ENCODE peak calls at places on chromosomes 11 and 22, in eight cellular contexts. J is IMR-90, D is HCT116, H is transverse colon, N is AG04450, Q is upper lobe of right lung, Z is PC-9, O is SK-N-SH. V is an unnamed sample. For H3K27me3, the result is how much of the 10 kb centered on the place peaks cover.

GRCh38 chr11:62427630-62428233 is 8.9 kb downstream of the SCGB1A1 start:
- DNase-seq in J (peak), D (no peak), H (no peak), N (no peak), Q (no peak), Z (peak), O (peak), V (no peak)

GRCh38 chr22:46830001-46830715 is 67.7 kb downstream of the TBC1D22A start:
- DNase-seq in J (peak), D (no peak), H (peak), N (no peak), Q (peak), Z (no peak), O (peak), V (peak)

GRCh38 chr11:35163209-35163608 is 24.2 kb downstream of the CD44 start:
- DNase-seq in J (no peak), D (no peak), H (no peak), N (no peak), Q (no peak), Z (peak), O (no peak), V (no peak)

GRCh38 chr11:93169950-93170561 is 27.7 kb downstream of the SLC36A4 start:
- DNase-seq in J (peak), D (peak), H (no peak), N (peak), Q (no peak), Z (no peak), O (peak), V (no peak)

GRCh38 chr11:120571476-120571875 is 59.9 kb downstream of the GRIK4 start:
- DNase-seq in J (no peak), D (no peak), H (no peak), N (no peak), Q (no peak), Z (no peak), O (no peak), V (no peak)

GRCh38 chr22:34324763-34325162 is 404.5 kb upstream of the LARGE1 start:
- DNase-seq in J (no peak), D (no peak), H (no peak), N (no peak), Q (no peak), Z (no peak), O (no peak), V (no peak)

GRCh38 chr11:32334822-32335221 is 100.5 kb downstream of the WT1 start:
- DNase-seq in J (no peak), D (peak), H (peak), N (no peak), Q (no peak), Z (no peak), O (no peak), V (no peak)

GRCh38 chr22:23376256-23376655 is 195.9 kb downstream of the BCR start:
- DNase-seq in J (no peak), D (peak), H (peak), N (no peak), Q (no peak), Z (no peak), O (no peak), V (no peak)

GRCh38 chr11:45847908-45848316 is 637 bp downstream of the CRY2 start:
- DNase-seq in J (peak), D (no peak), H (peak), N (no peak), Q (peak), Z (peak), O (peak), V (peak)

GRCh38 chr11:9313648-9314290 is 624 bp downstream of the TMEM41B start:
- DNase-seq in J (peak), D (no peak), H (peak), N (no peak), Q (no peak), Z (no peak), O (no peak), V (no peak)

GRCh38 chr11:106369224-106369623 is 291.8 kb downstream of the AASDHPPT start:
- DNase-seq in J (peak), D (no peak), H (no peak), N (no peak), Q (no peak), Z (no peak), O (no peak), V (no peak)

GRCh38 chr11:12499071-12499470 is 121.7 kb downstream of the PARVA start:
- DNase-seq in J (no peak), D (no peak), H (no peak), N (no peak), Q (no peak), Z (no peak), O (no peak), V (no peak)

GRCh38 chr11:61090092-61090491 is 12.2 kb upstream of the CD5 start:
- DNase-seq in J (no peak), D (no peak), H (no peak), N (no peak), Q (no peak), Z (no peak), O (no peak), V (no peak)

GRCh38 chr11:94544832-94545640 is 1.3 kb downstream of the FUT4 start:
- DNase-seq in J (no peak), D (no peak), H (peak), N (no peak), Q (peak), Z (no peak), O (no peak), V (peak)

GRCh38 chr11:130622126-130622525 is 173.7 kb downstream of the ADAMTS15 start:
- DNase-seq in J (no peak), D (no peak), H (no peak), N (no peak), Q (no peak), Z (peak), O (no peak), V (no peak)

GRCh38 chr11:35746356-35747153 is 84.0 kb downstream of the TRIM44 start:
- DNase-seq in J (peak), D (no peak), H (no peak), N (no peak), Q (no peak), Z (no peak), O (no peak), V (no peak)

GRCh38 chr22:46748948-46749681 is 11.1 kb upstream of the CERK start:
- DNase-seq in J (peak), D (no peak), H (no peak), N (no peak), Q (peak), Z (peak), O (no peak), V (no peak)

GRCh38 chr11:73414977-73415492 is 38.8 kb downstream of the RELT start:
- DNase-seq in J (peak), D (no peak), H (no peak), N (no peak), Q (no peak), Z (no peak), O (no peak), V (no peak)

GRCh38 chr11:57513911-57514537 is 1.5 kb downstream of the SLC43A1 start:
- DNase-seq in J (peak), D (no peak), H (peak), N (no peak), Q (peak), Z (no peak), O (peak), V (peak)

GRCh38 chr11:66314561-66315497 is 2.0 kb downstream of the CD248 start:
- DNase-seq in J (no peak), D (no peak), H (no peak), N (no peak), Q (peak), Z (no peak), O (no peak), V (no peak)

GRCh38 chr11:84865257-84865656 is 761.9 kb downstream of the DLG2 start:
- DNase-seq in J (no peak), D (no peak), H (no peak), N (no peak), Q (no peak), Z (peak), O (no peak), V (no peak)

GRCh38 chr22:26161746-26162145 is 7.5 kb upstream of the SEZ6L start:
- DNase-seq in J (no peak), D (no peak), H (no peak), N (no peak), Q (no peak), Z (no peak), O (no peak), V (no peak)

GRCh38 chr11:135002236-135002635 is 590.2 kb upstream of the B3GAT1 start:
- DNase-seq in J (no peak), D (no peak), H (no peak), N (no peak), Q (no peak), Z (no peak), O (no peak), V (no peak)

GRCh38 chr11:68099474-68100405 is 21.4 kb downstream of the CHKA start:
- DNase-seq in J (no peak), D (no peak), H (peak), N (no peak), Q (peak), Z (no peak), O (peak), V (no peak)

GRCh38 chr11:19194620-19195308 is 7.0 kb downstream of the CSRP3 start:
- DNase-seq in J (no peak), D (no peak), H (no peak), N (no peak), Q (no peak), Z (no peak), O (no peak), V (no peak)

GRCh38 chr22:28976588-28976987 is 85.0 kb downstream of the C22orf31 start:
- DNase-seq in J (peak), D (peak), H (no peak), N (peak), Q (no peak), Z (peak), O (no peak), V (no peak)

GRCh38 chr11:43649501-43649900 is 31.0 kb upstream of the HSD17B12 start:
- DNase-seq in J (no peak), D (no peak), H (no peak), N (no peak), Q (no peak), Z (no peak), O (no peak), V (no peak)
- TF ChIP-seq CTCF in J (no peak), D (no peak), H (no peak), N (no peak), Q (no peak), Z (no peak), O (no peak), V (no peak)

DNA sequence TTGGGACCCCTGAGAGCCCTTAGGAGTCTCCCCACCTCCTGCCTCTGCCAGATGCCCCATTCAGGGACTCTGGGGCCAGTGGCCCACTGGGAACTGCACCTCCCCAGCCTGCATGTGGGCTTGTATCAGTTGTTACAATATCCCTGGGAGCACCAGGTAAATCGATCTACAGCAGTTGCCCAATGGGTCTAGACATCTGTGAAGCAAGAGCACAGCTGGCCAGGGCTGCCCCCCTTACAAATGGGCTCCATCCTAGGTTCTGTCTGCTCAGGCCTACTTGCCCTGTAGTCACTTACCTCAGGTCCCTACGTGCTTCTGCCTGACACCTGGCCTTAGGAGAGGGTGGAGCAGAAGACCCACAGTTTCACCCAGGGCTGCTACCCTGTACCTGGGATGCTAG is 62.7 kb downstream of the HIRA start:
- DNase-seq in J (no peak), D (no peak), H (no peak), N (no peak), Q (peak), Z (no peak), O (no peak), V (no peak)
- H3K27ac ChIP-seq in J (no peak), D (no peak), H (no peak), N (no peak), Q (no peak), Z (no peak), O (no peak), V (no peak)

DNA sequence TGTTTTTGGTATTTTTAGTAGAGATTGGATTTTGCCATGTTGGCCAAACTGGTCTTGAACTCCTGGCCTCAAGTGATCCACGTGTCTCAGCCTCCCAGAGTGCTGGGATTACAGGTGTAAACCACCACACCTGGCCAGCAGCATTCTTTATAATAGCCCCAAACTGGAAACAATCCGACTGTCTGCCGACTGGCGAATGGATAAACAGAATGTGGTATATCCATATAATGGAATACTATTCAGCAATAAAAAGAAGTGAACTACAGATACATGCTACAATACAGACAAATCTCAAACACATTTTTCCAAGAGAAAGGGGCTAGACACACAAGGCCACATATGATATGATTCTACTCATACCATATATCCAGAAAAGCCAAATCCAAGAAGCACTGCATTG is 151.3 kb downstream of the ST3GAL4 start:
- DNase-seq in J (no peak), D (no peak), H (no peak), N (no peak), Q (peak), Z (no peak), O (no peak), V (no peak)
- H3K27me3 ChIP-seq in J (under half), D (under half), H (under half), N (under half), Q (under half), Z (half or more), O (under half), V (under half)

GRCh38 chr11:40295466-40295865 is 1164.0 kb downstream of the LRRC4C start:
- DNase-seq in J (no peak), D (no peak), H (no peak), N (no peak), Q (no peak), Z (no peak), O (no peak), V (no peak)

GRCh38 chr11:40294343-40294723 is 1165.1 kb downstream of the LRRC4C start:
- DNase-seq in J (no peak), D (no peak), H (no peak), N (no peak), Q (no peak), Z (no peak), O (no peak), V (no peak)

GRCh38 chr11:40292636-40293585 is 1166.5 kb downstream of the LRRC4C start:
- DNase-seq in J (no peak), D (no peak), H (no peak), N (no peak), Q (no peak), Z (no peak), O (peak), V (peak)

GRCh38 chr11:40291304-40292100 is 1168.0 kb downstream of the LRRC4C start:
- DNase-seq in J (no peak), D (no peak), H (no peak), N (no peak), Q (no peak), Z (no peak), O (no peak), V (no peak)

DNA sequence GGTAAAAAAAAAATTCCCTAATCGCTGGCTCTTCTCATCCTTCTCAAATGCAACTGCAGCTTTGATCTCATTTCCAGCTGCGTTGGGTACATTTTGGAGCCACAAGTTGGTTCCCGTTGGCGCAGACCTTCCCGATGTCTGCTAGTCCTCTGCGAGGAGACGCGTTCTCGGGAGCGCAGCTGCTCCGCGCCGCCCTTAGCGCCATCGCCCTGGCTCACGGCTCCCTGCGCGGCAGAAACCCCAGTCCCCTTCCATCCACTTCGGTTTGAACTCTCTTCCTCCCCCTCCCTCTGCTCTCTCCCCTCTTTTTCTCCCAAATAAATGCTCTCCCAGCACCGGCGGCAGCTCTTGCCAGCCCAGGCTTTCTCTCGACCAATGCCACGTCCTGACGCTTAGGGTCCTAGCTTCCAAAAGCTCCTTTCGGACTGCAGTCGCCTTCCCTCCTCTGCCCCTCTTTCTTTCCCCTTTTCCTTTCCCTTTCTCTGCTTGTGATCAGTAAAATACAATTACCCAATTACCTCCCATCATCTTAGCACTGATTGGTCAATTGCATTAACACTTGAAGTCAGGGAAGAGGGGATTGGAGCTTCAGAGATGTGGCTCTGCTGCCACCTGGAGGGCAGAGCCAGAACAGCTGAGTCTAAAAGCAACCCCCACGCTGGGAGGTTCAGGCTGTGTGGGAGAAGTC is 1165.7 kb downstream of the LRRC4C start:
- DNase-seq in J (peak), D (no peak), H (peak), N (peak), Q (peak), Z (no peak), O (peak), V (peak)
- TF ChIP-seq CTCF in J (peak), D (peak), H (peak), N (peak), Q (peak), Z (peak), O (peak), V (peak)

GRCh38 chr22:17903564-17904295 is 120.6 kb downstream of the MICAL3 start:
- DNase-seq in J (no peak), D (no peak), H (no peak), N (no peak), Q (no peak), Z (no peak), O (peak), V (no peak)
- H3K27ac ChIP-seq in J (no peak), D (no peak), H (peak), N (no peak), Q (no peak), Z (no peak), O (no peak), V (peak)

DNA sequence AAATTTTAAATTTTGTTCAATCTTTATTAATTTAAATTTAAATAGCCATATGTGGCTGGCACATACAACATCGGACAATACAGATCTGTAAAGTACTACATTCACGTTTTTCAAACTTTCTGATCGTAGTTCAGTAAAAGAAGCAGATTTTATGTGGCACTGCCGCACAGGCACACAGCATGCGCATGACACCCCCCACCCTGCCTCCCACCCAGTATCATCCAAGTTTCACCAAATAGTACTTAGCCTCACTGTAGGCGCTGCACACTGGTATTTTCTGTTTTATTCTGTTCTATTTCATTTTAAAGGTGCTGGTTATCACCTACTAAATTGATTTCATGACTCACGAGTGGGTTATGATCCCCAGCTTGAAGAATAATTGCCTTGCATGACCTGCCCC is 159.9 kb downstream of the HIPK3 start:
- DNase-seq in J (no peak), D (no peak), H (no peak), N (no peak), Q (no peak), Z (no peak), O (no peak), V (no peak)
- H3K27me3 ChIP-seq in J (under half), D (under half), H (under half), N (under half), Q (under half), Z (under half), O (under half), V (under half)

DNA sequence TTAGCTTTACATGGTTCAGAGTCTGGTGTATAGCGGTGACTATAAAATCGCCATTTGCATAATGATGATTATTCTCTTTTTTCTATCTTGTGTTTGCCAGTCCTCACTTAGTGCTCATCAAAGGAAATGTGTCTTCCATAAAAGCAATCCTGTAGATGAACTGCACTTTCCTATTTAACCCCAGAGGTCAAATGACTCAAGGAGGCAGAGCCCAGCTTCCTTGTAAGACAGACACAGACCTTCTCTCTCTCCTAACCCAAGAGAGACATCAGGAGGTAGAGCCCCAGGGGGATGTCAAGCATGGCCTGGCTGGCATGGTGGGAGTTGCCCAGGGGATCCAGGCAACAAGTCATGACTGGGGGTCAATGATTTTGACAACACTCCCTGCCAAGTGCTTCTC is 46.9 kb upstream of the CRTAM start:
- DNase-seq in J (peak), D (no peak), H (no peak), N (no peak), Q (no peak), Z (peak), O (no peak), V (no peak)
- TF ChIP-seq CTCF in J (no peak), D (no peak), H (no peak), N (no peak), Q (no peak), Z (no peak), O (no peak), V (no peak)

DNA sequence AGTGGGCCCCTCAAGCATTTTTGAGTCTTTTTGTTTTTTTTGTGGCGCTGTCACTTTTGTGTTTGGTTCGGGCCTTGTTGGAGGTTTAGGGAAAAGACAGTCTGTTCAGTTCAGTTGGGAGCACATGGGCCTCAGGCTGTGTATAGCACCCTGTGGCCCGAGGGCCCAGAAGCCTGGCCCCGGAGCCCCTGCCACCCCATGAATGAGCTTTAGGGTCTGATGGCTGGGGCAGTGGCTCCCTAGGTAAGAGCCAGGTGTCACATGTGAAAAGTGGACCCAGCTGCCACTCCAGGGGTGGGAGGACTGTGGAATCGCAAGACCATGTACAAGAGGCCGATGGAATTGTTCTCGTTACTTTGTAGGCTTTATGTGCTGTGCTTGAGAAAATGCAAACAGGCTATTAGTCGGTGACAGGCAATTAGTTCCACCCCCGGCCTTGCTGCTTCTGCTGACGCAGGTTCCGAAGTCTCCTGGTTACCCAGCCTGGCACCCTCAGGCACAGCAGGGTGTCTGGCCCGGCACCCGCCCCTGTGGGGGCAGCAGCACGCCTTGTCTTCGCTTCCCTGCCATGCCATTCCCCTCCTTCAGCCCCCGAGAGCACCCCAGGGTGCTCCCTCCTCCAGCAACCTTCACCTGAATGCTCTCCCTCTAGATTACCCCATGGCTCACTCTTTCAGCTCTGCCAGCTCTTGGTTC is 38.2 kb upstream of the PARVG start:
- DNase-seq in J (no peak), D (no peak), H (no peak), N (no peak), Q (no peak), Z (no peak), O (no peak), V (no peak)
- H3K27ac ChIP-seq in J (no peak), D (no peak), H (peak), N (no peak), Q (no peak), Z (no peak), O (no peak), V (no peak)

V was measured in psoas muscle.